ENCODE peak calls at places on chromosomes 16 and 17, in nine cellular contexts. K, O, V, I, P, N, L, Y and G are unnamed samples.

GRCh38 chr16:50309527-50310307 is 43.4 kb downstream of the ADCY7 start:
- DNase-seq in O (no peak), N (peak), K (no peak), I (no peak), P (no peak), V (peak), Y (no peak), L (peak), G (peak)

GRCh38 chr17:79922798-79923197 is 83.6 kb upstream of the CBX4 start:
- DNase-seq in K (no peak), I (no peak), N (no peak), O (no peak), P (no peak), V (no peak), L (no peak), Y (no peak), G (no peak)

GRCh38 chr16:30491744-30492308 is 19.3 kb downstream of the ITGAL start:
- DNase-seq in K (peak), V (no peak), P (no peak), Y (no peak), O (no peak), N (no peak), I (no peak), L (peak), G (no peak)

GRCh38 chr17:83119987-83120864 is 40.8 kb downstream of the METRNL start:
- DNase-seq in I (no peak), K (no peak), Y (no peak), P (peak), N (no peak), L (no peak), O (no peak), V (no peak), G (peak)

GRCh38 chr16:12971216-12971615 is 69.8 kb downstream of the SHISA9 start:
- DNase-seq in I (no peak), N (no peak), Y (no peak), P (no peak), L (no peak), V (no peak), O (no peak), K (no peak), G (no peak)

GRCh38 chr17:76318586-76318985 is 10.5 kb upstream of the QRICH2 start:
- DNase-seq in P (no peak), K (no peak), V (no peak), I (no peak), L (no peak), O (no peak), Y (no peak), N (no peak), G (no peak)

GRCh38 chr17:16521070-16521727 is 29.2 kb upstream of the LRRC75A start:
- DNase-seq in P (peak), L (peak), O (peak), K (peak), N (peak), I (no peak), Y (peak), V (peak), G (peak)

GRCh38 chr17:69492410-69493071 is 78.0 kb downstream of the MAP2K6 start:
- DNase-seq in O (peak), L (peak), P (no peak), N (no peak), I (no peak), Y (no peak), K (no peak), V (no peak), G (no peak)

GRCh38 chr17:81036128-81036891 is 1.4 kb downstream of the BAIAP2 start:
- DNase-seq in P (no peak), I (no peak), L (no peak), Y (no peak), N (no peak), V (no peak), O (no peak), K (no peak), G (no peak)

GRCh38 chr16:88360999-88361398 is 21.8 kb upstream of the ZNF469 start:
- DNase-seq in V (no peak), K (no peak), P (no peak), O (no peak), I (no peak), N (no peak), L (no peak), Y (no peak), G (no peak)

GRCh38 chr17:82105882-82106696 is 8.1 kb upstream of the FASN start:
- DNase-seq in Y (peak), V (peak), N (peak), K (no peak), O (peak), I (no peak), P (peak), L (peak), G (peak)

GRCh38 chr17:7068268-7068667 is 11.8 kb downstream of the CLEC10A start:
- DNase-seq in V (no peak), Y (no peak), O (no peak), P (no peak), I (no peak), K (no peak), L (no peak), N (no peak), G (no peak)

GRCh38 chr17:66115246-66115645 is 76.7 kb downstream of the CEP112 start:
- DNase-seq in P (no peak), V (no peak), O (no peak), I (no peak), L (peak), Y (no peak), N (no peak), K (no peak), G (no peak)

GRCh38 chr17:27545562-27546229 is 85.3 kb upstream of the LGALS9 start:
- DNase-seq in K (no peak), Y (no peak), L (no peak), I (no peak), N (no peak), P (no peak), V (no peak), O (peak), G (no peak)

GRCh38 chr16:56589141-56590039 is at the start of gene MT3:
- DNase-seq in O (peak), V (peak), P (no peak), L (no peak), I (no peak), K (no peak), N (peak), Y (no peak), G (no peak)
- TF ChIP-seq CTCF in O (no peak), V (no peak), P (no peak), L (no peak), I (no peak), K (no peak), N (no peak), Y (no peak), G (no peak)

DNA sequence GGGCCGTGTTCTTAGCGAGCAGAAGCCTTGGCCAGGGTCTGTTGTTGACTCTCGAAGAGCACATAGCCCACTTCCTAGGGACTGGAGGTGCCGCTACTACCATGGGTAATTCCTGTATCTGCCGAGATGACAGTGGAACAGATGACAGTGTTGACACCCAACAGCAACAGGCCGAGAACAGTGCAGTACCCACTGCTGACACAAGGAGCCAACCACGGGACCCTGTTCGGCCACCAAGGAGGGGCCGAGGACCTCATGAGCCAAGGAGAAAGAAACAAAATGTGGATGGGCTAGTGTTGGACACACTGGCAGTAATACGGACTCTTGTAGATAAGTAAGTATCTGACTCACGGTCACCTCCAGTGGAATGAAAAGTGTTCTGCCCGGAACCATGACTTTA is 18.5 kb downstream of the RSPRY1 start:
- DNase-seq in K (no peak), L (no peak), V (no peak), P (no peak), N (no peak), O (no peak), I (no peak), Y (no peak), G (no peak)
- TF ChIP-seq CTCF in K (no peak), L (no peak), V (no peak), P (no peak), N (no peak), O (no peak), I (no peak), Y (peak), G (no peak)

GRCh38 chr17:46931596-46931995 is 8.6 kb downstream of the GOSR2 start:
- DNase-seq in I (no peak), N (no peak), Y (no peak), V (no peak), K (no peak), P (no peak), L (no peak), O (no peak), G (no peak)

GRCh38 chr17:46925185-46925858 is 2.4 kb downstream of the GOSR2 start:
- DNase-seq in I (no peak), V (peak), Y (no peak), L (peak), O (no peak), N (peak), K (no peak), P (no peak), G (no peak)

GRCh38 chr17:46929413-46929812 is 6.5 kb downstream of the GOSR2 start:
- DNase-seq in Y (no peak), V (no peak), I (no peak), K (peak), N (no peak), O (no peak), P (no peak), L (no peak), G (no peak)

GRCh38 chr17:46930083-46930482 is 7.1 kb downstream of the GOSR2 start:
- DNase-seq in I (no peak), L (no peak), Y (no peak), V (no peak), P (no peak), K (no peak), O (no peak), N (no peak), G (no peak)

GRCh38 chr17:46928472-46929261 is 5.7 kb downstream of the GOSR2 start:
- DNase-seq in I (no peak), L (no peak), V (no peak), N (no peak), Y (no peak), P (no peak), K (peak), O (no peak), G (no peak)
- TF ChIP-seq CTCF in I (no peak), L (no peak), V (no peak), N (no peak), Y (no peak), P (no peak), K (no peak), O (no peak), G (no peak)

DNA sequence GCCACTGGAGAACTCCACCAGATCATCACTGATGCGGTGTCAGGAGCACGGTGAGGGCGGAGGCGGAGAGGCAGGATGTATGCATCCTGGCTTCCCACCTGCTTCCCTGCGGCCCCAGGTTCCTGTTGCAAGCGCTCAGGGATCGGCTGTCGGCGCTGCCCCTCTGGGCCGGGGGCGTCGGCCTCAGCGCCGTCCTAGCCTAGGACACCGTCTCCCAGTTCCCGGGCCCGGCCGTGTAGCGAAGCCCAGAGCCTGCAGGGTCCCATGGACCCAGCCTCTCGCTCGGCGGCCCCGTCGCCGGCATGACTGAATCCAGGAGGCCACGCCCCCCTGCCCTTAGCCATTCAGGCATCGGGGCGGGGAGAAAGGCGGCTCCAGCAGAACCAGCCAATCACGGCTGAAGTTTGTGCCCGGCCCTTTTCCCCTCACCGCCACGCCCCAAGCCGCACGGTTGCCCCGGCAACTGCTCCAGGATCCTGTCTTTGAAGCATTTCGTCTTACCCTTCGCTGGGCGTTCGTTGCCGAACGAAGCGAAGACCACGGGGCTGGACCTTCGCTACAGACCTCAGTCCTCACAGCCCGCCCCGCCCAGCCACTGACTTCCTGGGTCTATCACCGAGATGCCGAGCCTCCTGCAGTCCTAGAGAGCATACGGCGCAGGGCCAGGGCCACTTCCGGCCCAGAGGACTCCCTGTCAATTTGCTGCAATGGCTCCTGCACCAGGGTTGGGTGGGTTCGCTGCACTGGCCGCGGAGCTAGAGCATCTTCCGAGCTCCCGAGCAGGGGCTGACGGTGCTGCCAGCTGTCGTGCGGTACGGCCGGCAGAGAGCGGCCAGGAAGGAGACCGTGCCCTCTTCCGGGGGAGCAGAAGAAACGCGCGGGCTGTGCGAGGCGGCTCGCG is 10.6 kb upstream of the ZNF213 start:
- DNase-seq in O (peak), N (peak), Y (peak), V (peak), I (peak), L (peak), P (peak), K (peak), G (peak)
- TF ChIP-seq CTCF in O (no peak), N (peak), Y (peak), V (no peak), I (peak), L (peak), P (peak), K (no peak), G (no peak)

GRCh38 chr16:82584553-82585152 is 42.1 kb upstream of the CDH13 start:
- DNase-seq in V (no peak), I (no peak), Y (no peak), K (no peak), L (no peak), P (no peak), O (no peak), N (no peak), G (no peak)

GRCh38 chr16:82583415-82583814 is 43.4 kb upstream of the CDH13 start:
- DNase-seq in K (no peak), L (peak), N (no peak), V (no peak), P (no peak), I (no peak), Y (no peak), O (no peak), G (no peak)

GRCh38 chr16:82585675-82586074 is 41.1 kb upstream of the CDH13 start:
- DNase-seq in O (no peak), V (no peak), L (peak), N (no peak), K (no peak), Y (no peak), P (no peak), I (no peak), G (no peak)

GRCh38 chr16:82582971-82583370 is 43.8 kb upstream of the CDH13 start:
- DNase-seq in Y (no peak), I (no peak), K (no peak), L (no peak), O (no peak), N (no peak), V (no peak), P (no peak), G (no peak)

DNA sequence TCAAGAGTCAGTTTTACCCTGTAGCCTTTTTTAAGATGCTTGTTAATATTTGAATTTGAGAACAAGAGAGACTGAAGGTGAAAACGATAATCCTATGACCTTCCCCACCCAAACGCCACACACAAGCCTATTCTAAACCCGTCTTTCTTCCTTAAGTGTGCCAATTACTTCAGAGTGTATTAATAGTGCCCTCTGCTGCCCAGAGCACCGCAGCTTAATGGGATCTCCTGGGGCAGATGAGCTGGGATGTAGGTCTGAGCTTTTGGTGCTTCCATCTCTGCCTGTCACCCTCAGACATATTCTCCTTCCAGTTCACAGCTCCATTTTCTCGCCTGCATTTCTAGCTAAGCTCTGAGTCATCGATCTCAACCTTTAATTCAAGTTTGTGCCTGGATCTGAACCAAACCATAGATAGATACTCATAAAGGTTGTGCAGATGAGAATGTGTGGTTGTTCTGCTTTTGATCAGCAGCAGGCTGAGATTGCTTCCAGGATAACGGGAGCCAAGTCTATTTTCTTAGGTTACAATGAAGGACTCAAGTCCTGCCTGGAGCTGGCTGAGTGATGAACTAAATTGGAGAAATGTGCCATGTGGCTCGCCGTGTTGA is 46.4 kb upstream of the CDH13 start:
- DNase-seq in O (no peak), N (no peak), I (no peak), P (no peak), K (peak), V (no peak), Y (no peak), L (peak), G (no peak)
- TF ChIP-seq CTCF in O (no peak), N (no peak), I (peak), P (no peak), K (peak), V (no peak), Y (peak), L (peak), G (no peak)

DNA sequence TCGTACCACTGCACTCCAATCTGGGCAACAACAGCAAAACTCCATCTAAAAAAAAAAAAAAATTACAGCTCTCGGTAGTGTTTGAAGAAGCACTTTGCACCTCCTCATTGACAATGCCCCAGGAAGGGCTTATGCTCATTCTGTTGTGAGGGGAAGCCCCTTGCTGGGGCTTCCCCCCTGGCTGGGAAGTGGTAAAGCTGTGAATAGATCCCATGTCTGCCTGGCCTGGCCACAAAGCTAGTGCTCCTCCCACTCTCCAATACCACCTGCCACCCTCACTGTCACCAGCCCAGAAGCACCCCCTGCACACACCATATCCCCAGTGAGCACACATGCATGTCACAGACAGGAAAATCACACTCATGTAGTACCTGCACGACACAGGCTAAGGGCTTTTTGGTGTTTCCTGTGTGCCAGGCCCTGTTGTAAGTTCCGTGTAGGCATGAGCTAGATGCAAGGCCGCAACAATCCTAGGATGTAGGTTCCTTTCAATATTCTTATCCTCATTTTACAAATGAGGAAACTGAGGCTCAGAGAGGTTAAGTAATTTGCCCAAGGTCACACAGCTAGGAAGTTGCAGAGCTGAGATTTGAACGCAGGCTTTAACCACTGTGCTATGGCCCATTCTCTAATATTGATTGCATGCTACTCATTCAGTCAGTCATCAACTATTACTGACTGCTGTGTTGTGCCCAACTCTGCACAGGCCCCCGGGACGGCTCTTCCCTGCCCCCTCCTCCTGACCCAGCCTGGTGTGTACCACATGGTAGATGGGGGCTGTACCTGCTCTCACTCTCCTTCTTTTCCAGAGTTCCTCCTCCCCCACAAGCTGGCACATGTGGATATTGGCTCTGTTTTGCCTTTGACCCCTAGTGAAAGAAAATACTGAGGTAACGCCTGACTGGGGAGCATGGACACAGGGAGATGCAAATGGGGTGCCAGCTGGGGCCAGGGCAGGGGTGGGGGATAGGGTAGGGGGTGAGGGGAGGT is 11.9 kb upstream of the COL1A1 start:
- DNase-seq in V (no peak), K (no peak), I (no peak), O (no peak), P (peak), N (no peak), L (no peak), Y (no peak), G (no peak)
- TF ChIP-seq CTCF in V (no peak), K (no peak), I (no peak), O (no peak), P (no peak), N (no peak), L (no peak), Y (no peak), G (no peak)

DNA sequence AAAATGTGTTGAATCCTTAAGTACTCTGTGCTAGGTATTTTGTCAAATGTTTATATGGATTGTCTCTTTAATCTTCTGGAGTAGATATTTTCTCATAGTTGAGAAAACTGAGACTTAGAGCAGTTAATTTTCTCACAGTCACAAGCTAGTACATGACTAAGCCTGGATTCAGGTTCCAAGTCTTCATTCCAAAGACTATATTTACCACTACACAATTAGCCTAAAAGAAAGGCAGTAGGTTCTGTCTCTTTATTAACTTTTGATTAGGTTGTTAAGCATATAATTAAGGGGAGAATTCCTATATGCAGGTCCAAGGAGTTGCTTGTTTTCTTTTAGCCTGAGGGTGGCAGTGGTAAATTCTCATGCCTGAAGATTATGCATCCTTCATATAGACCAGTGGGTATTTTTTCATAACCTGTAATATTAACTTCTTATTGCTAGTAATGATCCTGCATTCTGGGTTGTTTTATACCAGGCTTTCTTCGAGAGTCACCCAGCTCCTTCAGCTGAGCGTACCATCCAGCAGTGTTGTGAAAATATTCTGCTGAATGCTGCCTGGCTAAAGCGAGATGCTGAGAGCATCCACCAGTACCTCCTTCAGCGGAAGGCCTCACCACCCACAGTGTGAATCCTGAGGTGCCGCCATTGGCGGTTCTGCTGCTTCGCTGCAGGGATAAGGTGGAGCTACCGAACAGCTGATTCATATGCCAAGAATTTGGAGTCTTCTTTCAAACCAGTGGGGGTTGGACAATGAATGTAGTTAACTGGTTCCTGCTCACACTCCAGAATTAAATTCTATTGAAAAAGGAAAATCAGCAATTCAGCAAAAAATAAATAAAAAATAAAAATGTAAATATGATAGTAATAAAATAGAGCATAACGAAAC is 28.2 kb upstream of the KPNB1 start:
- DNase-seq in N (no peak), O (peak), V (no peak), K (peak), I (no peak), P (no peak), L (peak), Y (no peak), G (no peak)
- TF ChIP-seq CTCF in N (no peak), O (no peak), V (no peak), K (no peak), I (no peak), P (no peak), L (peak), Y (no peak), G (no peak)